ENCODE peak calls at places on chromosomes 5 and 9, in five cellular contexts. B is skeletal muscle cell; T is left cardiac atrium; A is stimulated activated CD4-positive, alpha-beta T cell treated with anti-CD3 and anti-CD28 coated beads, Interleukin-15, amount 100 ng/mL, for 24 hours; I is tibial artery. W is an unnamed sample.

GRCh38 chr5:116576043-116576713 is 1.6 kb upstream of the SEMA6A start:
- DNase-seq in B (no peak), T (peak; percentile 69), A (peak; percentile 68), I (peak; percentile 40), W (peak; percentile 77)

GRCh38 chr5:56951946-56952691 is at the start of gene MIER3:
- DNase-seq in B (peak; percentile 31), T (peak; percentile 87), A (peak; percentile 87), I (peak; percentile 58), W (peak; percentile 70)

GRCh38 chr5:153537225-153537624 is 46.8 kb downstream of the GRIA1 start:
- DNase-seq in B (no peak), T (no peak), A (no peak), I (no peak), W (peak; percentile 11)

GRCh38 chr5:137218471-137218870 is 280.7 kb downstream of the SPOCK1 start:
- DNase-seq in B (peak; percentile 23), T (no peak), A (no peak), I (no peak), W (peak; percentile 45)

GRCh38 chr5:61298580-61298979 is 33.5 kb upstream of the ZSWIM6 start:
- DNase-seq in B (no peak), T (no peak), A (no peak), I (no peak), W (no peak)

GRCh38 chr5:27845248-27845647 is 806.9 kb upstream of the CDH9 start:
- DNase-seq in B (peak; percentile 10), T (no peak), A (no peak), I (no peak), W (no peak)

GRCh38 chr5:78975035-78975434 is 10.1 kb downstream of the ARSB start:
- DNase-seq in B (no peak), T (no peak), A (no peak), I (no peak), W (no peak)

GRCh38 chr9:109781541-109782197 is 1.7 kb downstream of the PALM2AKAP2 start:
- DNase-seq in B (no peak), T (no peak), A (no peak), I (peak; percentile 48), W (no peak)

GRCh38 chr5:148147415-148147814 is 20.9 kb upstream of the SPINK14 start:
- DNase-seq in B (no peak), T (no peak), A (no peak), I (no peak), W (no peak)

GRCh38 chr5:41935544-41935943 is 10.5 kb downstream of the FBXO4 start:
- DNase-seq in B (no peak), T (no peak), A (no peak), I (no peak), W (no peak)

GRCh38 chr5:81657386-81657785 is 93.5 kb downstream of the SSBP2 start:
- DNase-seq in B (no peak), T (no peak), A (no peak), I (no peak), W (peak; percentile 25)

GRCh38 chr9:137218754-137219271 is 3.2 kb downstream of the RNF208 start:
- DNase-seq in B (no peak), T (no peak), A (peak; percentile 22), I (no peak), W (no peak)